ENCODE peak calls at places on chromosomes 6 and 20, in nine cellular contexts. F is stomach; M is esophagus squamous epithelium; X is lower lobe of right lung; L is naive thymus-derived CD4-positive, alpha-beta T cell; J is heart right ventricle; D is endodermal cell; B is GM23248; C is cardiac muscle cell. O is an unnamed sample. For H3K36me3 and H3K4me1, the result is how much of the 10 kb centered on the place peaks cover.

GRCh38 chr20:3157817-3158216 is 1.8 kb downstream of the FASTKD5 start:
- DNase-seq in F (no peak), J (no peak), B (no peak), M (no peak), L (no peak), D (no peak), C (no peak), X (no peak), O (no peak)

GRCh38 chr6:52953911-52954839 is 40.9 kb downstream of the GSTA4 start:
- DNase-seq in B (peak), L (no peak), M (no peak), X (no peak), D (no peak), C (no peak), J (no peak), F (no peak), O (no peak)

GRCh38 chr20:37564388-37565133 is 36.9 kb upstream of the BLCAP start:
- DNase-seq in J (peak), X (peak), L (peak), D (peak), B (peak), M (no peak), C (peak), F (peak), O (peak)

GRCh38 chr6:108751851-108752732 is 96.1 kb upstream of the ARMC2 start:
- DNase-seq in L (no peak), X (no peak), D (peak), B (no peak), M (no peak), C (no peak), J (no peak), F (no peak), O (no peak)

GRCh38 chr6:36441307-36441894 is 1.3 kb downstream of the PXT1 start:
- DNase-seq in X (peak), J (peak), B (peak), F (peak), C (peak), L (peak), D (peak), M (peak), O (peak)

GRCh38 chr6:75849329-75850025 is 100.4 kb downstream of the MYO6 start:
- DNase-seq in X (no peak), B (no peak), J (no peak), F (peak), M (no peak), C (no peak), D (no peak), L (no peak), O (no peak)

GRCh38 chr6:13119549-13119948 is 208.8 kb downstream of the TBC1D7 start:
- DNase-seq in F (no peak), B (no peak), X (no peak), L (no peak), M (no peak), D (no peak), C (no peak), J (no peak), O (no peak)

GRCh38 chr20:15075586-15075985 is 738.2 kb upstream of the FLRT3 start:
- DNase-seq in J (no peak), L (no peak), X (no peak), F (no peak), M (no peak), C (no peak), B (no peak), D (no peak), O (no peak)

GRCh38 chr6:101341926-101342325 is 51.6 kb upstream of the GRIK2 start:
- DNase-seq in F (no peak), J (no peak), X (no peak), C (no peak), D (no peak), M (no peak), L (no peak), B (no peak), O (no peak)

GRCh38 chr20:10733122-10733521 is 59.3 kb upstream of the JAG1 start:
- DNase-seq in B (no peak), M (no peak), F (no peak), J (no peak), C (no peak), D (no peak), X (no peak), L (no peak), O (no peak)

GRCh38 chr20:56691325-56691990 is 62.4 kb downstream of the TFAP2C start:
- DNase-seq in D (no peak), L (no peak), M (no peak), C (no peak), X (no peak), J (no peak), B (no peak), F (no peak), O (no peak)

GRCh38 chr6:160247457-160247883 is 11.2 kb downstream of the SLC22A2 start:
- DNase-seq in B (no peak), D (no peak), C (no peak), M (no peak), L (no peak), X (no peak), F (no peak), J (peak), O (no peak)

GRCh38 chr20:5316188-5317158 is at the start of gene PROKR2:
- DNase-seq in L (no peak), X (peak), J (no peak), M (no peak), C (peak), D (peak), B (peak), F (no peak), O (no peak)

GRCh38 chr6:116370328-116370716 is 425 bp upstream of the DSE start:
- DNase-seq in C (no peak), J (no peak), D (no peak), F (no peak), X (no peak), L (peak), B (no peak), M (no peak), O (no peak)

GRCh38 chr6:108671790-108672189 is 111.1 kb downstream of the FOXO3 start:
- DNase-seq in X (no peak), M (no peak), F (no peak), D (no peak), B (no peak), C (no peak), L (no peak), J (no peak), O (no peak)

GRCh38 chr20:13392391-13392790 is 171.3 kb downstream of the ISM1 start:
- DNase-seq in F (no peak), J (no peak), D (no peak), X (no peak), B (no peak), M (no peak), L (no peak), C (no peak), O (no peak)

GRCh38 chr20:13384132-13384531 is 163.1 kb downstream of the ISM1 start:
- DNase-seq in M (no peak), X (no peak), B (no peak), C (no peak), J (no peak), F (no peak), D (no peak), L (no peak), O (no peak)

DNA sequence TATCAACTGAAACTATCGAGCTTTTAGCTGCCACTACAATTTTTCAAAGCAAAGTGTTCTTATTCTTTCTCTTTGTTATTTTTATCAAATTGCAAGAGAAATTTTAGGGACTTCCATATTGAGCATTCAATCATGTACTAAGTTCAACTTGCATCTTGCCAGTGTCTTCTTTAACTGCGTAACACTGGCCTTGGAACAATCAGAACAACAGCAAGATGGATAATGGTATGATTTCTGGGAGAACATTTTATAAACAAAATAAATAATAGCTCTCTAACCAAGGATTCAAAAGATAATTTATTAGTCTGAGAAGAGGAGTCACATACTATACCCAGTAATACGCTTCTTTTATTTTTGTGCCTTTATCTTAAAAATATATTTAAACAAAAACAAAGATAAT is 168.0 kb downstream of the ISM1 start:
- DNase-seq in J (no peak), C (no peak), D (no peak), B (no peak), F (no peak), X (no peak), L (no peak), M (no peak), O (no peak)
- H3K4me3 ChIP-seq in J (no peak), C (no peak), D (no peak), B (no peak), F (no peak), X (no peak), L (no peak), M (no peak), O (no peak)

DNA sequence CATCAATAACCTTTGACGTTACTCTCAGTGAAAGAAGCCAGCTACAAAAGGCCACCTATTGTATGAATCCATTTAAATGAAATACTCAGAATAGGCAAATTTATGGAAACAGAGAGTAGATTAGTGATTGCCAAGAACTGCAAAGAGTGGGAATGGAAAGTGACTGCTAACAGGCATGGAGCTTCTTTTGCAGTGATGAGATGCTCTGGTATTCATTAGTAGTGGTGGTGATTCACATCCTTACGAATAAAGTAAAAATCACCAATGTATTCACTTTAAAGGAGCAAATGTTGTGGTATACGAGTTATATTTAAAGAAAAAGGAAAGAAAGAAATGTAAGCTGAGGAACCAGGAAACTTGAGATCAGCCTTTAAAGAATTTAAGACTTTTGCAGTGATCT is 126.8 kb upstream of the SAMD5 start:
- DNase-seq in D (no peak), J (no peak), X (no peak), C (no peak), B (peak), L (no peak), F (no peak), M (no peak), O (no peak)
- H3K36me3 ChIP-seq in D (half or more), J (half or more), X (under half), C (under half), B (under half), L (under half), F (half or more), M (under half), O (under half)

GRCh38 chr20:48791014-48791413 is 36.8 kb downstream of the PREX1 start:
- DNase-seq in C (no peak), F (no peak), B (peak), M (no peak), J (no peak), D (no peak), X (no peak), L (no peak), O (peak)

GRCh38 chr20:48791666-48792071 is 36.1 kb downstream of the PREX1 start:
- DNase-seq in M (no peak), B (peak), C (no peak), D (no peak), J (no peak), F (no peak), L (no peak), X (no peak), O (no peak)

GRCh38 chr20:48788486-48789072 is 39.2 kb downstream of the PREX1 start:
- DNase-seq in B (no peak), M (no peak), C (no peak), D (no peak), J (no peak), L (no peak), X (no peak), F (no peak), O (no peak)

GRCh38 chr20:48789185-48789668 is 38.6 kb downstream of the PREX1 start:
- DNase-seq in C (no peak), M (no peak), L (no peak), F (no peak), D (no peak), J (no peak), B (no peak), X (no peak), O (no peak)

DNA sequence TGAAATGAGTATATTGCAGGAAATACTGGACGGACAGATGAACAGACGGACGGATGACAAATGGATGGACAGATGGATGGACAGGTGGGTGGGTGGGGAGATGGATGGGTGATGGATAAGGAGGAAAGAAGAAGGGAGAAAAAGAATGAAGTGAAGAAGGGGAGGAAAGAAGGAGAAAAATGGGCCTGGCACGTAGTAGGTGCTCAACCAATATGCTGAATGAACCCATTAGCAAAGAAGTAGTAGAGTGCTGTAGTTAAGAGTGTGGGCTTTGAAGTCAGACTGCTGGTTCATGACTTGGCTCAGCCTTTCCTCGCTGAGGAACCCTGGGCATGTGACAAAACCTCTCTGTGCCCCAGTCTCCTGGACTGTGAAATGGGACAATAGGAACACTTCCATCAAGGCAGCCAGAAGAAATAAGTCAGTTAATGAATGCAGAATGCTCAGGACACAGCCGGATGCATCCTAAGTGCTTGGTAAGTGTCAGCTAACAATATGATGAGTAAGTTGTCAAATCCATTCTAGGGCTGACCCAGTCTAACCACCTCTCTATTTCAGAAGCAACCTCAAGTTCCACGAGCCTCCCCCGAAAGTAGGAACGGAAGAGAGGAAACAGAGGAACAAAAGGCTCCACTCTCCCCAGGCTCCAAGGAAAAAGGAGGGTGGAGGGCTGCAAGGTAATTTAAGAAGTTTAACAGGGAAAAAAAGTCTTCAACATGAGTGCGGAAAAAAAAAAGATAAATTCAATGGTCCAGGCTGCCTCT is 37.8 kb downstream of the PREX1 start:
- DNase-seq in F (no peak), X (no peak), M (no peak), L (no peak), D (no peak), B (no peak), J (no peak), C (no peak), O (no peak)
- H3K4me1 ChIP-seq in F (under half), X (half or more), M (under half), L (half or more), D (under half), B (under half), J (under half), C (under half), O (under half)

GRCh38 chr6:31837612-31838553 is 10.3 kb downstream of the HSPA1B start:
- DNase-seq in J (no peak), L (no peak), B (peak), M (no peak), X (no peak), D (no peak), C (no peak), F (no peak), O (no peak)
- H3K4me3 ChIP-seq in J (no peak), L (peak), B (peak), M (peak), X (peak), D (peak), C (peak), F (peak), O (peak)

GRCh38 chr6:90148867-90149266 is 147.8 kb downstream of the BACH2 start:
- DNase-seq in M (no peak), D (no peak), C (no peak), J (no peak), X (no peak), B (no peak), L (no peak), F (no peak), O (no peak)
- H3K36me3 ChIP-seq in M (under half), D (under half), C (under half), J (under half), X (under half), B (under half), L (under half), F (under half), O (under half)